ENCODE peak calls at places on chromosome 6, in five cellular contexts. R is esophagus squamous epithelium; D is Panc1; T is CD8-positive, alpha-beta T cell; M is glutamatergic neuron. O is an unnamed sample.

GRCh38 chr6:12150812-12151432 is 138.8 kb downstream of the HIVEP1 start:
- DNase-seq in R (no peak), D (no peak), T (peak; percentile 60), M (peak; percentile 58), O (no peak)

GRCh38 chr6:142030115-142030619 is 102.6 kb upstream of the GJE1 start:
- DNase-seq in R (no peak), D (no peak), T (no peak), M (no peak), O (no peak)

GRCh38 chr6:352896-353470 is 38.6 kb upstream of the IRF4 start:
- DNase-seq in R (no peak), D (no peak), T (no peak), M (no peak), O (no peak)

GRCh38 chr6:111957623-111958315 is 84.5 kb upstream of the FYN start:
- DNase-seq in R (no peak), D (no peak), T (no peak), M (peak; percentile 64), O (no peak)

GRCh38 chr6:166627875-166628849 is 1.1 kb upstream of the RPS6KA2 start:
- DNase-seq in R (peak; percentile 17), D (no peak), T (peak; percentile 62), M (peak; percentile 90), O (peak; percentile 54)

GRCh38 chr6:8047466-8048292 is 16.5 kb downstream of the BLOC1S5 start:
- DNase-seq in R (no peak), D (peak; percentile 45), T (no peak), M (no peak), O (no peak)

GRCh38 chr6:4801491-4802118 is 25.4 kb downstream of the CDYL start:
- DNase-seq in R (no peak), D (no peak), T (no peak), M (no peak), O (no peak)

GRCh38 chr6:106183430-106183829 is 97.3 kb downstream of the PRDM1 start:
- DNase-seq in R (no peak), D (no peak), T (no peak), M (no peak), O (no peak)

GRCh38 chr6:89495961-89496535 is 63.1 kb downstream of the ANKRD6 start:
- DNase-seq in R (no peak), D (no peak), T (no peak), M (no peak), O (no peak)

GRCh38 chr6:18147160-18147559 is 7.7 kb downstream of the TPMT start:
- DNase-seq in R (no peak), D (no peak), T (no peak), M (no peak), O (no peak)

GRCh38 chr6:37483917-37484785 is 15.5 kb downstream of the CCDC167 start:
- DNase-seq in R (no peak), D (no peak), T (peak; percentile 77), M (peak; percentile 89), O (peak; percentile 72)

GRCh38 chr6:54719633-54720032 is 126.9 kb upstream of the FAM83B start:
- DNase-seq in R (no peak), D (no peak), T (no peak), M (no peak), O (no peak)

GRCh38 chr6:37513576-37513975 is 13.9 kb upstream of the CCDC167 start:
- DNase-seq in R (no peak), D (no peak), T (no peak), M (no peak), O (no peak)

GRCh38 chr6:43771858-43772570 is 2.0 kb downstream of the VEGFA start:
- DNase-seq in R (no peak), D (no peak), T (peak; percentile 34), M (peak; percentile 51), O (peak; percentile 45)

GRCh38 chr6:159089443-159089842 is 44.7 kb upstream of the TAGAP start:
- DNase-seq in R (no peak), D (no peak), T (no peak), M (no peak), O (no peak)

GRCh38 chr6:129112591-129112990 is 229.7 kb downstream of the LAMA2 start:
- DNase-seq in R (no peak), D (no peak), T (no peak), M (no peak), O (no peak)

GRCh38 chr6:158955265-158955664 is 44.7 kb downstream of the RSPH3 start:
- DNase-seq in R (no peak), D (no peak), T (no peak), M (no peak), O (no peak)

GRCh38 chr6:109595998-109596397 is 95.0 kb downstream of the AK9 start:
- DNase-seq in R (no peak), D (no peak), T (no peak), M (no peak), O (no peak)

GRCh38 chr6:27775796-27776184 is 136.4 kb downstream of the OR2B2 start:
- DNase-seq in R (no peak), D (no peak), T (no peak), M (no peak), O (no peak)

GRCh38 chr6:18506387-18507017 is 119.4 kb downstream of the RNF144B start:
- DNase-seq in R (no peak), D (no peak), T (no peak), M (no peak), O (no peak)

GRCh38 chr6:95431637-95432228 is 145.6 kb upstream of the MANEA start:
- DNase-seq in R (no peak), D (peak; percentile 27), T (no peak), M (peak; percentile 38), O (peak; percentile 41)

GRCh38 chr6:27553123-27553904 is 80.4 kb upstream of the ZNF184 start:
- DNase-seq in R (no peak), D (peak; percentile 96), T (peak; percentile 17), M (no peak), O (peak; percentile 48)

GRCh38 chr6:41306187-41306854 is 19.8 kb upstream of the TREM1 start:
- DNase-seq in R (no peak), D (peak; percentile 42), T (peak; percentile 32), M (peak; percentile 35), O (no peak)

GRCh38 chr6:118580585-118581419 is 32.7 kb downstream of the PLN start:
- DNase-seq in R (no peak), D (peak; percentile 17), T (peak; percentile 21), M (no peak), O (peak; percentile 14)

GRCh38 chr6:149480502-149481280 is 4.1 kb downstream of the ZC3H12D start:
- DNase-seq in R (no peak), D (no peak), T (peak; percentile 46), M (no peak), O (no peak)

DNA sequence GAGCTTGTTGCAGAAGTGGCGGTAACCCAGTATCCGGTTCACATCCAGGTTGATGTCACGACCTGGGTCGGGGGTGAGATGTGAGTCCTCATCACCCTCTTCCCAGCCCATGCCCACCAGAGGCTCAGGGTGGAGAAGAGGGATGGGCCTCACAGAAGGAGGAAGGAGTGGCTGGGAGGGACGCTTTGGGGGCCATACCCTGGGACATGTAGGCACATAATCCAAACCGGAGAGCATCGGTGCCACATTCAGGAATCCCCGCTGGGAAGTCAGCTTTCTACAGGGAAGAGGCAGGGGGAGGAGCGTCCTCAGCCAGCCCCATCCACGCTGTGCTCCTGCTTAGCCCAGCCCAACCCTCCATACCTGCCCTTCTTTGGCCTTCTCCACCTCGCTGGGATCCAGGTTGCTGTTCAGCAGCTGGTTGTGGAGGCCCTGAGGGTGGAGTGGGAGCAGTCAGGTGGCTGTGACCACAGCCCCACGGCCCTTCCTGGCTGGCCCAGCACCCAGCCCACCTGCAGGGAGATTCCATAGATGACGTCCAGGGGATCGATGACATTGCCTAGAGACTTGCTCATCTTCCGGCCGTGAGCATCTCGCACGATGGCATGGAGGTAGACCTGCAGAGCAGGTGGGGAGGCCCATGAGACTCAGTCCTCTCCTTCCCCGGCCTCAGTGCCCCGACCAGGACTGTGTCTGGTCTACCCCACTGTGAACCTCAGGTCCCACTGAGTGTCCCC is 3.5 kb upstream of the VWA7 start:
- DNase-seq in R (no peak), D (no peak), T (no peak), M (no peak), O (no peak)
- TF ChIP-seq CTCF in R (no peak), D (no peak), T (no peak), M (no peak), O (no peak)

GRCh38 chr6:137334094-137334493 is 114.9 kb upstream of the IFNGR1 start:
- DNase-seq in R (no peak), D (no peak), T (no peak), M (no peak), O (no peak)
- TF ChIP-seq CTCF in R (no peak), D (no peak), T (no peak), M (no peak), O (no peak)

GRCh38 chr6:131792091-131792496 is 15.7 kb upstream of the ENPP1 start:
- DNase-seq in R (no peak), D (no peak), T (no peak), M (no peak), O (no peak)
- TF ChIP-seq CTCF in R (no peak), D (peak; percentile 26), T (no peak), M (no peak), O (no peak)

GRCh38 chr6:46221221-46221793 is 50.5 kb upstream of the ENPP5 start:
- DNase-seq in R (no peak), D (peak; percentile 33), T (no peak), M (no peak), O (no peak)
- TF ChIP-seq CTCF in R (peak; percentile 58), D (peak; percentile 75), T (peak; percentile 41), M (peak; percentile 53), O (peak; percentile 90)

GRCh38 chr6:30612213-30612612 is 4.8 kb downstream of the PPP1R10 start:
- DNase-seq in R (no peak), D (no peak), T (no peak), M (no peak), O (no peak)
- TF ChIP-seq CTCF in R (peak; percentile 33), D (peak; percentile 55), T (no peak), M (no peak), O (peak; percentile 48)

O was measured in neural crest cell.